ENCODE peak calls at places on chromosomes 1 and 21, in four cellular contexts. Y, A, N and I are unnamed samples.

GRCh38 chr1:3618576-3618903 is 6.3 kb upstream of the TPRG1L start:
- DNase-seq in Y (no peak), N (no peak), A (no peak), I (no peak)

GRCh38 chr1:160830321-160831153 is 32.1 kb downstream of the CD244 start:
- DNase-seq in N (peak), Y (peak), A (peak), I (peak)

GRCh38 chr1:12549106-12549459 is 68.9 kb downstream of the DHRS3 start:
- DNase-seq in Y (no peak), A (no peak), N (peak), I (no peak)

GRCh38 chr1:183270541-183271141 is 84.6 kb downstream of the LAMC2 start:
- DNase-seq in N (peak), A (no peak), Y (no peak), I (no peak)

GRCh38 chr1:4176841-4177240 is 276.8 kb upstream of the C1orf174 start:
- DNase-seq in A (no peak), N (no peak), Y (no peak), I (no peak)

GRCh38 chr1:21059021-21059420 is 117.7 kb downstream of the EIF4G3 start:
- DNase-seq in A (no peak), N (no peak), Y (no peak), I (no peak)

GRCh38 chr1:19483261-19483660 is 2.1 kb downstream of the CAPZB start:
- DNase-seq in Y (no peak), A (no peak), N (no peak), I (peak)

GRCh38 chr1:66354311-66354922 is 179.5 kb upstream of the SGIP1 start:
- DNase-seq in N (no peak), Y (no peak), A (no peak), I (no peak)

GRCh38 chr1:119635801-119636390 is 12.2 kb downstream of the ZNF697 start:
- DNase-seq in Y (no peak), N (no peak), A (no peak), I (no peak)

GRCh38 chr1:176541663-176542062 is 78.7 kb downstream of the PAPPA2 start:
- DNase-seq in A (no peak), Y (no peak), N (no peak), I (no peak)

GRCh38 chr1:237879195-237879594 is 11.5 kb downstream of the ZP4 start:
- DNase-seq in Y (no peak), N (no peak), A (no peak), I (no peak)

GRCh38 chr21:28253378-28253777 is 739.3 kb downstream of the LTN1 start:
- DNase-seq in N (no peak), A (no peak), Y (no peak), I (no peak)

GRCh38 chr1:100607628-100608240 is 69.8 kb downstream of the GPR88 start:
- DNase-seq in N (no peak), Y (no peak), A (no peak), I (no peak)

GRCh38 chr21:45256021-45256911 is 31.4 kb downstream of the POFUT2 start:
- DNase-seq in A (no peak), Y (no peak), N (no peak), I (no peak)

GRCh38 chr1:152776361-152776760 is 1.4 kb downstream of the LCE1F start:
- DNase-seq in N (no peak), Y (no peak), A (no peak), I (no peak)

GRCh38 chr1:50527249-50527986 is 104.2 kb upstream of the DMRTA2 start:
- DNase-seq in A (no peak), N (no peak), Y (no peak), I (no peak)

GRCh38 chr1:18635070-18635577 is 4.5 kb downstream of the PAX7 start:
- DNase-seq in N (no peak), A (no peak), Y (no peak), I (no peak)

GRCh38 chr1:60911980-60912692 is 170.2 kb upstream of the NFIA start:
- DNase-seq in N (peak), A (peak), Y (no peak), I (no peak)

GRCh38 chr1:17874231-17874630 is 119.1 kb downstream of the ACTL8 start:
- DNase-seq in Y (no peak), N (no peak), A (no peak), I (no peak)

GRCh38 chr1:172653015-172653709 is 5.7 kb upstream of the FASLG start:
- DNase-seq in N (no peak), Y (no peak), A (no peak), I (no peak)

GRCh38 chr1:234755449-234755863 is 145.5 kb upstream of the IRF2BP2 start:
- DNase-seq in Y (no peak), N (peak), A (no peak), I (no peak)